ENCODE peak calls at places on chromosome 20, in six cellular contexts. M is neural progenitor cell, K is GM23338, S is OCI-LY7, L is PC-3, N is GM23248. G is an unnamed sample.
A peak's percentile ranks its signal among the peaks of the same experiment; 100 is the strongest.

GRCh38 chr20:20786428-20786827 is 74.0 kb upstream of the RALGAPA2 start:
- DNase-seq in M (no peak), K (no peak), S (no peak), L (no peak), N (no peak), G (no peak)

GRCh38 chr20:49510562-49511117 is 28.2 kb upstream of the KCNB1 start:
- DNase-seq in M (no peak), K (no peak), S (no peak), L (peak; percentile 53), N (peak; percentile 95), G (no peak)

GRCh38 chr20:47178277-47178676 is 178.2 kb downstream of the ZMYND8 start:
- DNase-seq in M (no peak), K (no peak), S (no peak), L (no peak), N (no peak), G (no peak)

GRCh38 chr20:496126-496696 is 33.9 kb upstream of the TBC1D20 start:
- DNase-seq in M (no peak), K (no peak), S (no peak), L (peak; percentile 16), N (peak; percentile 55), G (no peak)

GRCh38 chr20:1154224-1154623 is 30.6 kb downstream of the TMEM74B start:
- DNase-seq in M (no peak), K (no peak), S (no peak), L (no peak), N (no peak), G (no peak)

GRCh38 chr20:18928626-18929025 is 115.0 kb downstream of the SCP2D1 start:
- DNase-seq in M (no peak), K (no peak), S (no peak), L (no peak), N (no peak), G (no peak)

GRCh38 chr20:58237318-58238182 is 9.1 kb upstream of the ANKRD60 start:
- DNase-seq in M (no peak), K (no peak), S (no peak), L (peak; percentile 72), N (peak; percentile 91), G (no peak)

GRCh38 chr20:50540620-50541605 is 30.7 kb downstream of the PTPN1 start:
- DNase-seq in M (no peak), K (peak; percentile 50), S (no peak), L (peak; percentile 78), N (peak; percentile 71), G (peak; percentile 91)

GRCh38 chr20:50545123-50545522 is 34.9 kb downstream of the PTPN1 start:
- DNase-seq in M (no peak), K (peak; percentile 54), S (no peak), L (no peak), N (no peak), G (no peak)

GRCh38 chr20:34891166-34892062 is 15.0 kb downstream of the ACSS2 start:
- DNase-seq in M (no peak), K (no peak), S (no peak), L (peak; percentile 88), N (peak; percentile 89), G (peak; percentile 64)

GRCh38 chr20:6122111-6122872 is 538 bp downstream of the FERMT1 start:
- DNase-seq in M (peak; percentile 15), K (peak; percentile 66), S (no peak), L (peak; percentile 85), N (peak; percentile 46), G (no peak)

GRCh38 chr20:5211803-5212714 is 85.3 kb downstream of the CDS2 start:
- DNase-seq in M (no peak), K (no peak), S (no peak), L (no peak), N (no peak), G (no peak)

GRCh38 chr20:61744691-61745396 is 320.8 kb downstream of the TAF4 start:
- DNase-seq in M (no peak), K (no peak), S (no peak), L (no peak), N (peak; percentile 43), G (no peak)

GRCh38 chr20:36339646-36340592 is 33.8 kb downstream of the DLGAP4 start:
- DNase-seq in M (no peak), K (peak; percentile 76), S (no peak), L (no peak), N (no peak), G (no peak)

GRCh38 chr20:39144757-39145156 is 182.6 kb downstream of the DHX35 start:
- DNase-seq in M (no peak), K (no peak), S (no peak), L (no peak), N (no peak), G (no peak)

GRCh38 chr20:9119776-9120175 is 50.9 kb downstream of the PLCB4 start:
- DNase-seq in M (no peak), K (no peak), S (no peak), L (peak; percentile 17), N (no peak), G (no peak)

GRCh38 chr20:11686900-11687543 is 230.7 kb upstream of the BTBD3 start:
- DNase-seq in M (peak; percentile 50), K (peak; percentile 67), S (no peak), L (peak; percentile 25), N (peak; percentile 27), G (no peak)

GRCh38 chr20:38139156-38139912 is 25.7 kb downstream of the TGM2 start:
- DNase-seq in M (no peak), K (no peak), S (no peak), L (no peak), N (no peak), G (no peak)

GRCh38 chr20:38141154-38141888 is 23.7 kb downstream of the TGM2 start:
- DNase-seq in M (no peak), K (no peak), S (no peak), L (no peak), N (peak; percentile 33), G (no peak)

GRCh38 chr20:38138086-38138777 is 26.8 kb downstream of the TGM2 start:
- DNase-seq in M (no peak), K (no peak), S (no peak), L (no peak), N (no peak), G (no peak)

GRCh38 chr20:38141889-38142494 is 23.1 kb downstream of the TGM2 start:
- DNase-seq in M (no peak), K (no peak), S (no peak), L (no peak), N (no peak), G (no peak)

DNA sequence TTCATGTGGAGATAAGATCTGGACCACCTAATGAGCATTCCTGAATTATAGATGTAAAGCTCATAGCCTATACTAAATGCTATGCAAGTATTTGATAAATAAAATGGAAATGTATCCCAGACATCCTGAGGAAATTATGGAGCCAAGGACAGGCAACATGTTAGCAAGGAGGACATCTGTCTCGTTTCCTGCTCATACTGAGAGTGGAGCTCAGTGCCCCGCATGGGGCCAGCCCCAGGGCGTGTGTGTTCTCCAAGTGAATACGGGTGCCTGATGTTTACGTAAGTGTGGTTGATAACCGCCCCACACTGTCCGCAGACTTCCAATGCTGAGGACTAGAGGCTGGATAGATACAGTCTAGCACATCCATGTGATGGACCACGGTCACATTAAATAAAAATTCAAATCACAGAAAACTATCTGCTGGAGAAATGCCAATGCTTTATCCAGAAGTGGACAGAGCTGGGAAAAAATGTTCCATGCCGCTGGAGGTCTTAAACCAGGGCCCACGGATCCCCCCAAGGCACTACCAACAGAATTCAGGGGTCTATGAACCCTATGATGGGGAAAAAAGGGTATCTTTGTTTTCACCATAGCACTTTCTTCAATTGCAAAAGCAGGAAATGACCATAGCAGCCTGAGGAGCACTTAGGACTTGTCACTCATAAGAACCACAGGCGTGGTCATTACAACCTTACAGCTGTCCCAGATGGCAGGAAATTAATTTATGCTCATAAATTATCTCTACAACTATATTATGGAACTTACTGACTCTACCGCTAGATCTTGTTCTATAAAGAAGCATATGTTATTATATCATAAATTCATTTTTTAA is 24.9 kb downstream of the TGM2 start:
- DNase-seq in M (no peak), K (no peak), S (no peak), L (no peak), N (no peak), G (no peak)
- TF ChIP-seq EZH2phosphoT487 in M (no peak), K (no peak), S (no peak), L (no peak), N (no peak), G (no peak)

GRCh38 chr20:48190757-48191156 is 405.5 kb upstream of the SULF2 start:
- DNase-seq in M (peak; percentile 42), K (no peak), S (no peak), L (no peak), N (no peak), G (no peak)

GRCh38 chr20:48194026-48194425 is 408.7 kb upstream of the SULF2 start:
- DNase-seq in M (no peak), K (no peak), S (no peak), L (no peak), N (no peak), G (no peak)

GRCh38 chr20:48191200-48191599 is 405.9 kb upstream of the SULF2 start:
- DNase-seq in M (no peak), K (no peak), S (no peak), L (peak; percentile 50), N (peak; percentile 16), G (no peak)

GRCh38 chr20:48193626-48194025 is 408.3 kb upstream of the SULF2 start:
- DNase-seq in M (no peak), K (no peak), S (no peak), L (no peak), N (no peak), G (no peak)

DNA sequence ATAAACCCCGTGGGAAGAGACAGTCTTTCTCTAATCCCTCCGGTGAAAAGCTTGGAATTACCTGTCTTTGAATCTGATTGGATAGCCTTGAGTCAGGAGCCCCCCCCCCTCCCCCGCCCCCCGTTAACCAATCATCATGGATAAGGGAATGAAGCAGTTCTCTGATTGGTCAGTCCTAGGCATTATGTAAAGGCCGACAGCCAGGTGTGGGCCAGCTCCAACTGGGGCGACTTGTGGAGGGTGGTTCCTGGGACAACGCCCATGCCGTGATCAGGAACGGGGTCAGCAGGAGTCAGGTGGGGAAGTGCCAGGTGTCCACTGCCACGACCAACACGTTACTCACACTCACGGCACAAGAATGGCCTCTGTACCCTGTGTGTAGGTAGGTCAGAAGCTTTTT is 406.8 kb upstream of the SULF2 start:
- DNase-seq in M (no peak), K (no peak), S (no peak), L (no peak), N (no peak), G (no peak)
- TF ChIP-seq EZH2phosphoT487 in M (no peak), K (no peak), S (no peak), L (no peak), N (no peak), G (no peak)

GRCh38 chr20:32623667-32624157 is 38.6 kb upstream of the NOL4L start:
- DNase-seq in M (no peak), K (peak; percentile 82), S (no peak), L (no peak), N (no peak), G (no peak)
- TF ChIP-seq EZH2phosphoT487 in M (no peak), K (no peak), S (no peak), L (no peak), N (no peak), G (no peak)

DNA sequence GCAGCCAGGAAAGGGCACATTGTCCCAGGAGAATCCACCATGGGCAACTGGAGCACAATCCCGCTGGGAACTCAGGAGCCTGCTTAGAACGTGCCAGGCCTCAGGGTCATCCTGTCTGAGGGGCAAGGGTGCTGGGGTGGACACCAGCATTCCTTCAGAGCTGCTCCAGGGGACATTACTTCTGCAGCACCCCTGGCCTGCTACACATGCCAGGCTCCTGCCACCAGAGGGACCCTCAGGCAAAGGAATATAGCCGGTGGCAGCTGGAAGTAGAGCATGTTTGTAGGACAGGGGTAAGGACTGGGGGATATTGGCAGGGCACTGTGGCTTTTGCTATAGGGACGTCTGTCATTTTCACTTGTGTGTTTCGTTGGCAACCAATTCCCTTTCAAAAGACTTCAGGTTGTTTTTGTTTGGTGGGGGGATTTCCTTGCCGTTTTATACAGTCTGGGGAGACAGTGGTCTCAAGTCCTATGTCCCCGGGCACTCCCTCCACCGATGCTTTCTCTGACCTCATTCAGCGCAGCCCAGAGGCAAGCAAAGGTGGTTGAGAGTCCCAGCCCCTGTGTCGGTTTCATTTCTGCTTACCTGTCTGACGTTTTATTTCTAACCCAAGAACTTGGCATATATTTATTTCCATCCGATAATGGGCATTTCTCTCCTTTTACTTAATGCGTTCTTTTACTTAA is 130.8 kb downstream of the JPH2 start:
- DNase-seq in M (peak; percentile 72), K (peak; percentile 77), S (no peak), L (peak; percentile 78), N (no peak), G (no peak)
- TF ChIP-seq EZH2phosphoT487 in M (no peak), K (no peak), S (no peak), L (no peak), N (no peak), G (no peak)